ENCODE peak calls at places on chromosomes 5 and 9, in five cellular contexts. N, U, P, K and J are unnamed samples.

GRCh38 chr9:116471093-116471906 is 215.8 kb upstream of the TRIM32 start:
- DNase-seq in N (no peak), U (peak), P (no peak), K (peak), J (no peak)

GRCh38 chr5:103094737-103095136 is 25.2 kb downstream of the GIN1 start:
- DNase-seq in N (no peak), U (no peak), P (no peak), K (no peak), J (no peak)

GRCh38 chr5:16709691-16710420 is 93.1 kb upstream of the RETREG1 start:
- DNase-seq in N (no peak), U (no peak), P (no peak), K (no peak), J (no peak)

GRCh38 chr9:92534199-92535159 is 1.3 kb downstream of the ECM2 start:
- DNase-seq in N (no peak), U (no peak), P (no peak), K (no peak), J (no peak)

GRCh38 chr5:98907951-98908350 is 20.9 kb downstream of the CHD1 start:
- DNase-seq in N (no peak), U (no peak), P (no peak), K (no peak), J (no peak)

GRCh38 chr9:106916491-106917235 is 53.7 kb downstream of the ZNF462 start:
- DNase-seq in N (peak), U (peak), P (no peak), K (peak), J (no peak)

GRCh38 chr5:90613918-90614504 is 55.4 kb downstream of the ADGRV1 start:
- DNase-seq in N (no peak), U (no peak), P (no peak), K (no peak), J (no peak)

GRCh38 chr5:9428272-9428671 is 117.6 kb downstream of the SEMA5A start:
- DNase-seq in N (no peak), U (no peak), P (no peak), K (no peak), J (no peak)

GRCh38 chr9:137085918-137086530 is 761 bp upstream of the MAN1B1 start:
- DNase-seq in N (no peak), U (peak), P (peak), K (peak), J (no peak)

GRCh38 chr5:33371660-33372059 is 69.1 kb upstream of the TARS1 start:
- DNase-seq in N (peak), U (no peak), P (no peak), K (no peak), J (no peak)

GRCh38 chr9:2838356-2838983 is 5.4 kb downstream of the PUM3 start:
- DNase-seq in N (no peak), U (no peak), P (no peak), K (no peak), J (no peak)

GRCh38 chr5:54643679-54644078 is 126.1 kb downstream of the SNX18 start:
- DNase-seq in N (peak), U (no peak), P (no peak), K (no peak), J (no peak)

GRCh38 chr5:13831236-13831810 is 113.2 kb downstream of the DNAH5 start:
- DNase-seq in N (no peak), U (no peak), P (peak), K (no peak), J (no peak)

DNA sequence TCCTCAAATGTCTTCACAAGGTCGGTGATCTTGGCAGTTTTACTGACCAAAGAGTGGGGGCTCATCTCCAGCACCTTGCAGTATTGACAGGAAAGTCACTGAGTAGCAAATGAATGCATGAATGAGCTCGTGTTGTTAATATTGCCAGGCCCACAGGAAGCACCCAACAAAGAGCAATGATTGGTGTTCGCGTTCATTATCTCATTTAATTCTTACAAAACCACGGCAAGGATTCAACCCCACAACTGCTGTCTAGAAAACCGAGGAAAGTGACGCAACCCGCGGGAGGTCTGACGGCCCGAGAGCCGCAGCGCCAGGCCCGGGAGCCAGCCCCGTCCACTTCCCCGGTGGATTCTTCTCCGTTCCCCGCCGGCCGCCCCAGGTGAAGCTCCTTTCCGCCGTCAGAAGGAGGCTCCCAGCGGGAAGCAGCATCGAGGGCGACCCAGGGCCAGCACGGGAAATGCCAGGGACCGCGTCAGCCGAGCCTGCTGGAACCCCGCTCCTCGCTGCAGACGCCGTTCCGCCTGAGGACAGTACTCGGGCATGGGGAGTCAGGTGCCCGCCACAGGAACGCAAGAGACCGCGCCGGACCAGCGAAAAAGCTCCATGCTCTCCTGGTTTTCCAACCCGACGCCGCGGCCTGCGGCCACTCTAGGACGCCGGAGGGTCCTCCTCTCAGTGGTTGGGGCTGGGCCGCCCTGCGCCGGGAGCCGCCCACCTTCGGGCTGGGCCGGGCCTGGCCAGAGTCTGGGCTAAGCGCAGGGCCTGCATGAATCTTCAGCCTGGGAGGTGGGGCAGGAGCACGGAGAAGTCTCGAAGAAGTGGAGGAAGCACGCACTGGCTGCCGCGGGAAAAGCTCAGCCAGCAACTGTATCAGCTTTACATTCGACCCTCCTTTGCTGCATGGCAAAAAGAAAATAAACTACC is 19.8 kb upstream of the FER start:
- DNase-seq in N (peak), U (peak), P (peak), K (peak), J (peak)
- TF ChIP-seq CTCF in N (no peak), U (no peak), P (peak), K (no peak), J (peak)

GRCh38 chr5:176534640-176535039 is 2.6 kb downstream of the RNF44 start:
- DNase-seq in N (no peak), U (no peak), P (no peak), K (peak), J (no peak)

GRCh38 chr5:176532795-176533194 is 4.4 kb downstream of the RNF44 start:
- DNase-seq in N (no peak), U (no peak), P (no peak), K (no peak), J (no peak)

GRCh38 chr5:176533390-176533789 is 3.8 kb downstream of the RNF44 start:
- DNase-seq in N (no peak), U (no peak), P (no peak), K (peak), J (no peak)

GRCh38 chr5:176535101-176535654 is 2.0 kb downstream of the RNF44 start:
- DNase-seq in N (no peak), U (no peak), P (no peak), K (no peak), J (no peak)

GRCh38 chr5:176533894-176534611 is 3.1 kb downstream of the RNF44 start:
- DNase-seq in N (no peak), U (no peak), P (no peak), K (no peak), J (no peak)
- TF ChIP-seq CTCF in N (no peak), U (no peak), P (no peak), K (no peak), J (peak)

DNA sequence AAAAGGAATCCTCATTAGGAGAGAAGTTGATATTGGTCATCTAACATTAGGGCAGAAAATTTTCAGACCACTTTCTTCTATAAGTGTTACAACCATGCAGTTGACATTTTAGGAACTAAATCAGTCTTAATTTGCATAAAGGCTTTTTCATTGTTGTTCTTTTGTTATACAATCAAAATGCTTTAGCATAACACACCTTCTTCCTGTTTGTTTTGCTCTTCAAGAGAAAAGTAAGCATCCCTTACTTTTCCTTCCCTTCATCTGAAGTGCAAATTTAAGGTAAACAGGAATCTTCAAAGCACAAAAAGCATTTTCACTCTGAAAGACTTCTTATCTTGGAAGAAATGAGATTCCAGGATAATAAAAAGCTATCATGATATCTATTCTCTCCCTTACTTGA is 273.6 kb downstream of the PTPRD start:
- DNase-seq in N (no peak), U (no peak), P (no peak), K (no peak), J (no peak)
- TF ChIP-seq CTCF in N (no peak), U (no peak), P (no peak), K (no peak), J (no peak)

GRCh38 chr9:32350682-32351081 is 33.8 kb upstream of the ACO1 start:
- DNase-seq in N (no peak), U (no peak), P (no peak), K (no peak), J (no peak)
- TF ChIP-seq CTCF in N (peak), U (peak), P (peak), K (peak), J (peak)